ENCODE peak calls at places on chromosomes 16 and 17, in eight cellular contexts. T is adrenal gland; R is right atrium auricular region; E is uterus; M is effector memory CD4-positive, alpha-beta T cell; O is testis; L is mesendoderm; F is tibial artery. I is an unnamed sample.

GRCh38 chr17:73118876-73119485 is 26.5 kb upstream of the SLC39A11 start:
- DNase-seq in M (no peak), L (no peak), F (no peak), T (no peak), O (no peak), R (no peak), E (no peak), I (no peak)

GRCh38 chr17:56762988-56763387 is 70.7 kb downstream of the C17orf67 start:
- DNase-seq in L (no peak), O (no peak), E (no peak), T (no peak), R (no peak), M (no peak), F (no peak), I (no peak)

GRCh38 chr17:36888236-36888957 is 48.9 kb upstream of the LHX1 start:
- DNase-seq in F (no peak), T (no peak), R (no peak), E (no peak), L (no peak), M (no peak), O (no peak), I (no peak)

GRCh38 chr16:52095466-52095865 is 451.5 kb downstream of the TOX3 start:
- DNase-seq in O (no peak), F (no peak), E (no peak), T (no peak), L (no peak), M (no peak), R (no peak), I (no peak)

GRCh38 chr17:49576906-49577650 is 1.4 kb downstream of the NXPH3 start:
- DNase-seq in E (no peak), M (no peak), T (no peak), O (no peak), L (no peak), R (no peak), F (no peak), I (no peak)

GRCh38 chr17:58756246-58757161 is 850 bp downstream of the PPM1E start:
- DNase-seq in R (no peak), L (peak; percentile 18), T (peak; percentile 42), F (no peak), E (no peak), O (peak; percentile 26), M (no peak), I (peak; percentile 58)

GRCh38 chr16:22838681-22839080 is 24.7 kb downstream of the HS3ST2 start:
- DNase-seq in L (no peak), F (no peak), E (no peak), O (no peak), T (no peak), M (no peak), R (no peak), I (no peak)

GRCh38 chr16:12315330-12316138 is 339.0 kb downstream of the SNX29 start:
- DNase-seq in T (no peak), R (no peak), O (no peak), E (no peak), M (no peak), F (no peak), L (no peak), I (no peak)

GRCh38 chr16:86214326-86215232 is 295.7 kb upstream of the FOXF1 start:
- DNase-seq in E (no peak), L (no peak), F (no peak), T (no peak), M (no peak), O (peak; percentile 19), R (no peak), I (no peak)

GRCh38 chr16:1123525-1124230 is 27.6 kb upstream of the C1QTNF8 start:
- DNase-seq in E (no peak), F (no peak), L (no peak), M (no peak), R (no peak), T (no peak), O (no peak), I (no peak)

GRCh38 chr17:46056800-46057304 is 57.8 kb downstream of the STH start:
- DNase-seq in O (no peak), T (no peak), R (no peak), F (peak; percentile 37), E (no peak), L (peak; percentile 58), M (no peak), I (peak; percentile 64)

GRCh38 chr16:86158688-86159360 is 259.9 kb downstream of the IRF8 start:
- DNase-seq in F (no peak), T (no peak), R (no peak), E (no peak), L (peak; percentile 36), M (no peak), O (no peak), I (peak; percentile 9)

GRCh38 chr17:78879679-78880186 is 23.3 kb downstream of the CEP295NL start:
- DNase-seq in T (peak; percentile 60), E (peak; percentile 88), R (peak; percentile 85), F (peak; percentile 66), O (peak; percentile 66), M (no peak), L (no peak), I (no peak)

GRCh38 chr16:2529061-2529931 is 1.9 kb downstream of the CEMP1 start:
- DNase-seq in E (peak; percentile 19), R (no peak), T (peak; percentile 42), F (no peak), M (no peak), O (no peak), L (no peak), I (no peak)

GRCh38 chr16:18983565-18984424 is at the start of gene TMC7:
- DNase-seq in L (peak; percentile 96), F (peak; percentile 47), E (peak; percentile 53), M (no peak), R (no peak), T (peak; percentile 58), O (peak; percentile 89), I (peak; percentile 88)

GRCh38 chr17:57724038-57724728 is 20.9 kb downstream of the CCDC182 start:
- DNase-seq in O (no peak), R (no peak), L (peak; percentile 49), T (peak; percentile 38), F (no peak), E (no peak), M (no peak), I (no peak)

GRCh38 chr17:72635034-72635654 is 457.3 kb downstream of the SLC39A11 start:
- DNase-seq in M (no peak), E (no peak), F (no peak), T (no peak), L (no peak), R (no peak), O (no peak), I (no peak)

GRCh38 chr17:28663723-28664122 is 1.7 kb downstream of the SUPT6H start:
- DNase-seq in M (no peak), L (no peak), T (no peak), F (no peak), O (peak; percentile 58), E (no peak), R (no peak), I (no peak)

GRCh38 chr17:28669918-28670317 is 7.9 kb downstream of the SUPT6H start:
- DNase-seq in O (no peak), F (no peak), T (no peak), R (no peak), L (no peak), E (no peak), M (no peak), I (no peak)

GRCh38 chr17:28667870-28668269 is 5.9 kb downstream of the SUPT6H start:
- DNase-seq in F (no peak), L (no peak), M (no peak), E (no peak), T (no peak), R (no peak), O (no peak), I (no peak)

GRCh38 chr17:28662527-28662829 is 473 bp downstream of the SUPT6H start:
- DNase-seq in F (no peak), M (no peak), L (no peak), T (no peak), E (no peak), R (no peak), O (no peak), I (no peak)

DNA sequence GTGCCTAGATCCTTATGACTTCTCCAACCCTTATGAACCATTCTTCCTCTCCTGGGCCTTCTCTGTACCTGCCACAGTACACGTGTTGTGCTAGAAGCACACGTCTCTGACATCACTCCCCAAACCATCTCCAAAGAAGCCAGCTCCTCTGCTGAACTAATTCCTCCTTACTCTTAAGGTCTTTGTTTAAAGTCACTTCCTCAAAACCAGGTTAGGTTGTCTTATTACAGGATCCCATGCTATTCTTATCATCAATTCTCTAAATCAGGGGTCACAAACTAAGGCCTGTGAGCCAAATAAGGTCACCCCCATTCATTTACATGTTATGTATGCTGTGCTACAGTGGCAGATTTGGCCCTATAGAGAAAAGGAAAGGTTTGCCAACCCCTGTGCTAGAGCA is 4.0 kb downstream of the SUPT6H start:
- DNase-seq in T (no peak), E (no peak), O (no peak), L (no peak), M (no peak), R (no peak), F (no peak), I (no peak)
- H3K36me3 ChIP-seq in T (no peaks in the 10 kb centered on the region), E (no peaks in the 10 kb centered on the region), O (no peaks in the 10 kb centered on the region), L (peaks cover 1% of the 10 kb centered on the region), M (peaks cover 19% of the 10 kb centered on the region), R (peaks cover 23% of the 10 kb centered on the region), F (peaks cover 14% of the 10 kb centered on the region), I (peaks cover 41% of the 10 kb centered on the region)

DNA sequence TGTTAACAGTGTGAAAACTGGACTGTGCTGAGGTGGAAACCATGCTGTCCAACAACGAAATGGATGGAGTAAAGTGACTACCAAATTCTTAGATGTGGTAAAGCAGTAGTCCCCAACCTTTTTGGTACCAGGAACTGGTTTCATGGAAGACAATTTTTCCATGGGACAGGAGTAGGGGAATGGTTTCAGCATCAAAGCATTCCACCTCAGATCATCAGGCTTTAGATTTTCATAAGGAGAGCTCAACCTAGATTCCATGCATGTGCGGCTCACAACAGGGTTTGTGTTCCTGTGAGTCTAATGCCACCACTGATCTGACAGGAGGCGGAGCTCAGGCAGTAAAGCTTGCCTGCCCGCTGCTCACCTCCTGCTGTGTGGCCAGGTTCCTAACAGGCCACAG is 11.5 kb downstream of the SLX4 start:
- DNase-seq in O (no peak), L (peak; percentile 22), M (no peak), R (no peak), T (no peak), F (no peak), E (no peak), I (no peak)
- H3K36me3 ChIP-seq in O (no peaks in the 10 kb centered on the region), L (peaks cover 8% of the 10 kb centered on the region), M (no peaks in the 10 kb centered on the region), R (peaks cover 8% of the 10 kb centered on the region), T (no peaks in the 10 kb centered on the region), F (peaks cover 8% of the 10 kb centered on the region), E (no peaks in the 10 kb centered on the region), I (peaks cover 34% of the 10 kb centered on the region)

GRCh38 chr17:64466019-64466735 is 17.3 kb downstream of the MILR1 start:
- DNase-seq in L (peak; percentile 38), O (no peak), R (no peak), E (no peak), F (no peak), M (no peak), T (no peak), I (no peak)
- H3K36me3 ChIP-seq in L (no peaks in the 10 kb centered on the region), O (no peaks in the 10 kb centered on the region), R (no peaks in the 10 kb centered on the region), E (no peaks in the 10 kb centered on the region), F (no peaks in the 10 kb centered on the region), M (no peaks in the 10 kb centered on the region), T (no peaks in the 10 kb centered on the region), I (no peaks in the 10 kb centered on the region)

DNA sequence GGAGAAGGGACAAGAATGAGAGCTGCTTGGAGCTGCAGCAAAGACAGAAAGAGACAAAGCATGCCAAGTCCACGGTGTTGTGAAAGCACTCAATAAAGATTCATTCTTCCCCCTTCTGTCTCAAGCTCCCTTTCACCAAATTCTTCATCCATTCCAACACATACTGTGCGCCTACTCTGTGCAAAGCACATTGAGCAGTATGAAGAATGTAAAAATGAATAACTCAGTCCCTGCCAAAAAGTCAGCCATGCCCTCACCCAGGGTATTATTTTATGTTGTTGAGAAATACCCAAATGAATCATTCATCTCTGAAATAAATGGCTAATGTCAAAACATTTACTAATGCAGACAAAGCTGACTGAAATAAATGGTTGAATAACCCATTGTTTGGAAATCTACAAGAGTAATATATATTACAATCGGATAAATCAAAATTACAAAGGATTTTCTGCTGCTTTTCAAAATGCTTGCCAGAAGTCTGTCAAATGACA is 282.9 kb upstream of the IRX5 start:
- DNase-seq in O (no peak), R (no peak), E (no peak), F (no peak), T (no peak), L (no peak), M (no peak), I (peak; percentile 31)
- H3K36me3 ChIP-seq in O (no peaks in the 10 kb centered on the region), R (no peaks in the 10 kb centered on the region), E (no peaks in the 10 kb centered on the region), F (no peaks in the 10 kb centered on the region), T (no peaks in the 10 kb centered on the region), L (no peaks in the 10 kb centered on the region), M (no peaks in the 10 kb centered on the region), I (no peaks in the 10 kb centered on the region)

I was measured in HAP-1.